ENCODE peak calls at places on chromosomes 6 and 20, in seven cellular contexts. A, B, T, D, N, J and W are unnamed samples. For H3K27me3, the result is how much of the 10 kb centered on the place peaks cover.

GRCh38 chr6:169752074-169752623 is 727 bp downstream of the ERMARD start:
- DNase-seq in A (no peak), B (peak), N (peak), J (no peak), D (peak), T (no peak), W (peak)

GRCh38 chr20:54069501-54069971 is 858 bp downstream of the BCAS1 start:
- DNase-seq in J (no peak), A (no peak), N (no peak), T (peak), B (peak), D (no peak), W (no peak)

GRCh38 chr20:4006640-4007039 is 8.7 kb downstream of the RNF24 start:
- DNase-seq in B (no peak), A (no peak), J (no peak), N (peak), T (no peak), D (no peak), W (no peak)

GRCh38 chr6:99334526-99335127 is 14.8 kb downstream of the FAXC start:
- DNase-seq in T (no peak), N (peak), B (peak), D (no peak), A (peak), J (no peak), W (peak)

GRCh38 chr6:137013738-137014602 is 30.8 kb downstream of the IL20RA start:
- DNase-seq in J (peak), A (peak), T (no peak), B (no peak), N (peak), D (no peak), W (peak)

GRCh38 chr6:32244270-32244669 is 20.4 kb upstream of the NOTCH4 start:
- DNase-seq in A (no peak), B (no peak), D (no peak), J (no peak), N (no peak), T (no peak), W (no peak)

GRCh38 chr6:84182001-84182400 is 45.4 kb downstream of the CEP162 start:
- DNase-seq in N (no peak), B (no peak), D (no peak), A (no peak), T (no peak), J (no peak), W (no peak)

GRCh38 chr6:52362443-52363221 is 681 bp downstream of the PAQR8 start:
- DNase-seq in J (no peak), T (peak), B (peak), A (no peak), N (peak), D (peak), W (peak)

GRCh38 chr6:168690271-168690670 is 249.3 kb downstream of the SMOC2 start:
- DNase-seq in B (no peak), A (no peak), N (no peak), T (no peak), D (no peak), J (no peak), W (no peak)

GRCh38 chr20:23362392-23363256 is 642 bp downstream of the GZF1 start:
- DNase-seq in A (peak), B (no peak), N (peak), D (no peak), J (peak), T (no peak), W (peak)

GRCh38 chr6:10425973-10426780 is 11.3 kb upstream of the TFAP2A start:
- DNase-seq in B (peak), A (no peak), D (no peak), J (peak), N (peak), T (peak), W (peak)

GRCh38 chr6:129659590-129660345 is 50.2 kb downstream of the ARHGAP18 start:
- DNase-seq in D (no peak), N (peak), A (peak), J (peak), T (no peak), B (no peak), W (peak)

GRCh38 chr6:151716446-151717047 is 90.9 kb upstream of the ESR1 start:
- DNase-seq in D (no peak), T (peak), B (peak), N (no peak), J (no peak), A (no peak), W (peak)

GRCh38 chr6:161000632-161001031 is 9.1 kb downstream of the MAP3K4 start:
- DNase-seq in J (no peak), T (no peak), N (no peak), D (no peak), B (no peak), A (no peak), W (no peak)

GRCh38 chr6:107591346-107591745 is 101.4 kb downstream of the SOBP start:
- DNase-seq in D (no peak), A (no peak), N (no peak), T (no peak), B (no peak), J (no peak), W (no peak)
- H3K23ac ChIP-seq in D (no peak), A (no peak), N (no peak), T (no peak), B (no peak), J (no peak), W (no peak)

DNA sequence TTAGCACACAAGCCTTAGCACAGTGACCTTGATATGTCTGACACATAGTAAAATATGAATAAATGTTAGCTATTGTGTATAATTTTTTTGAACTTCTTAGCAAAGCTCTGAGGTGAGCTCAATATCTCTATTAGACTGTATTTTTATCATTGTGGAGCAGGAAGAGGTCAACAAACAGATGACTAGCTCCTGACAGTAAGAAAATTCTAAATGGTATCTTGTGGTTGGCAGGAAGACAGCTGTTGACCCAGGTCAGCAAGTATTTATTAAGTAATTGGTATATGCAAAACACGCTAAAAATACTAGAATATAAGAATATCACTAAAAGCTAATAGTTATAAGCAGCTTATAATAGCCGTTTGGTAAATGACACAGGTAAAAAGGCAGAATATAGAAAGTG is 77.5 kb upstream of the MARCKS start:
- DNase-seq in T (no peak), B (no peak), A (no peak), J (no peak), N (no peak), D (no peak), W (no peak)
- H3K27me3 ChIP-seq in T (under half), B (under half), A (under half), J (under half), N (under half), D (under half), W (under half)

GRCh38 chr6:3592371-3592941 is 135.6 kb upstream of the SLC22A23 start:
- DNase-seq in N (peak), T (no peak), D (no peak), B (no peak), A (peak), J (peak), W (no peak)

GRCh38 chr6:3593161-3593560 is 136.3 kb upstream of the SLC22A23 start:
- DNase-seq in A (no peak), D (no peak), N (no peak), T (no peak), B (no peak), J (no peak), W (no peak)

GRCh38 chr6:3587660-3588059 is 130.8 kb upstream of the SLC22A23 start:
- DNase-seq in D (no peak), B (no peak), N (no peak), T (no peak), J (peak), A (no peak), W (no peak)

GRCh38 chr6:3594196-3594595 is 137.3 kb upstream of the SLC22A23 start:
- DNase-seq in J (no peak), D (no peak), A (no peak), T (no peak), B (no peak), N (no peak), W (no peak)

DNA sequence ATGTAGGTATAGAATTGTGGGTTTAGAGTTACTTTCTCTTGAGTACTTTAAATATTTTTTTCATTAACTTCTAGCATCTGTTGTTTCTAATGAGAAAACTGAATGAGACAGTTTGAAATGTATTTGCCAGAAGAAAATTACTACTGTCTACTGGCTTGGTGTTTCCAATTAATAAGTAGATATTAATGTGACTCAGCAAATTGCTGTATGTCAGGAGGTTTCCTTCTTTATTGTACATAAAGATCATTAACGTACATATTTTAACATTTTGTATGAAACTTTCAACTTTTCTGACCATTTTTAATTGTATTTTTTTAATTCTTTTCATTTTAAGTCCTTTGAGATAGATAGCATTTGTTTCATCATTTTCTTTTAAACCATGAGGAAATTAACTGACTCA is 135.1 kb upstream of the SLC22A23 start:
- DNase-seq in B (no peak), D (no peak), T (no peak), A (no peak), J (no peak), N (no peak), W (no peak)
- H3K23ac ChIP-seq in B (no peak), D (no peak), T (no peak), A (no peak), J (no peak), N (no peak), W (no peak)

GRCh38 chr20:58264271-58264670 is 35.8 kb upstream of the ANKRD60 start:
- DNase-seq in A (no peak), N (no peak), J (no peak), D (no peak), T (no peak), B (no peak), W (no peak)
- H3K27me3 ChIP-seq in A (under half), N (under half), J (under half), D (under half), T (under half), B (under half), W (under half)

DNA sequence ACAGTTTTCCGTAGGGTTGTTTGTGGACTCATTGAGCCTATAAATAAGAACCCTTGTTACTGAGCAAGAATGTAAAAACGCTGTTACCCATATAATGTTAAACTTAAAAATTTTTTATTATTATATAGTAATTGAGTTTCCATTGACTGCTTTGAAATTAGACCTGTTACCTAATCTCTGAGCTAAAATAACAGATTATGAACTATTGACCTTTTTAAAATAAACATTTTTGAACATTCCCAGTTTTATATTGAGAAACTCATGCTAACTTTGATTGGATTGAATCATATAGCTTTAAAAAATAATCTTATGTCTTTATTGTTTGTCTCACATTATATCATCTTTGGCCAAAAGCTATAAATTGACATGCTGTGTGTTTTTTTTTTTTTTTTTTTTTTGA is 95.5 kb downstream of the CD2AP start:
- DNase-seq in A (no peak), N (no peak), B (no peak), T (no peak), D (no peak), J (no peak), W (no peak)
- H3K23ac ChIP-seq in A (no peak), N (no peak), B (no peak), T (no peak), D (no peak), J (no peak), W (no peak)

DNA sequence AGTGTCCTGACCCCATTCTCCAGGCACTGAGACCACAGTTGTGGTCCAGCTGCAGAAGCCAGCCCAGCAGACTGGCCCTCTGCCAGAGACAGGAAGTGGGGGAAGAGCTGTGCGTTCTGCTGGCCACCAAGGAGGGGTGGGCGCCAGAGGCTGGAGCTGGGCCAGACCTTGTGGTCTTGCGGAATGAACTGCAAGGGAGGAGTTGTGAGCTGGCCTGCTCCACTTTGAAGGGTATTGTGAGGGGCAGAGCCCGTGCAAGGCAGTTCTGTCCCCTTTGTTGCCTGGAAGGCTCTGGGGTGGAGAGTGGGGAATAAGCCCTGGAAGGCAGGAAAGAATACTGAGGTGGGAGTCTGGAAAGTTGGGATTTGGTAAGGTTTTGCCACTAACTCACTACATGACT is 3.6 kb upstream of the MDFI start:
- DNase-seq in A (no peak), T (no peak), D (no peak), N (peak), B (peak), J (no peak), W (peak)
- H3K27me3 ChIP-seq in A (half or more), T (under half), D (under half), N (under half), B (under half), J (under half), W (under half)

GRCh38 chr6:154201708-154202107 is 154.9 kb downstream of the IPCEF1 start:
- DNase-seq in D (no peak), B (no peak), J (no peak), A (no peak), T (no peak), N (no peak), W (no peak)

GRCh38 chr6:154197176-154197850 is 158.3 kb downstream of the OPRM1 start:
- DNase-seq in D (no peak), T (no peak), A (peak), B (no peak), J (no peak), N (peak), W (no peak)

GRCh38 chr6:154206984-154207383 is 149.6 kb downstream of the IPCEF1 start:
- DNase-seq in D (no peak), A (no peak), T (no peak), B (no peak), J (no peak), N (no peak), W (no peak)

GRCh38 chr6:154202334-154202733 is 154.3 kb downstream of the IPCEF1 start:
- DNase-seq in T (no peak), D (no peak), J (no peak), A (no peak), B (no peak), N (no peak), W (no peak)
- H3K23ac ChIP-seq in T (no peak), D (no peak), J (no peak), A (no peak), B (no peak), N (no peak), W (no peak)

GRCh38 chr6:7721654-7722053 is 4.2 kb upstream of the BMP6 start:
- DNase-seq in T (no peak), D (no peak), J (no peak), A (peak), B (no peak), N (peak), W (no peak)
- H3K27me3 ChIP-seq in T (under half), D (half or more), J (under half), A (under half), B (under half), N (under half), W (under half)

DNA sequence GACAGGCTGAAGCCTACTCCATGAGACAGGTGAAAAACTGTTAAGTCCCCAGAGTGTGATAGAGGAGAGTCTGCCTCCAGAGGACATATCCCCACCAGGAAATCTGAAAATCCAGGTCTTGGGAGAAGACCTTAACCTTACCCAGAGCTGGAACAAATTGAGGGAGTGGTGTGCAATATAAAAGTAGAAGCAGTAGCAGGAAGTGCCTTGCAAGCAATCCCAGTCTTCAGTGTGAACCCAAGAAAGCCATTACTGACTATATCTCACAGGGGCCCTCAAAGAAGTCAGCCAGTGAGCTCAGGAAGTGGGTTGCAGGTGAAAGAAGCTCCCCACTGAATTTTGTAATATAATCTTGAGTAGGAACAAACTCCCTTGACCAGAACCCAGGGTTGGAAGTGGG is 41.9 kb upstream of the PKIB start:
- DNase-seq in T (no peak), A (no peak), J (no peak), N (no peak), D (no peak), B (no peak), W (no peak)
- H3K23ac ChIP-seq in T (no peak), A (no peak), J (no peak), N (no peak), D (no peak), B (no peak), W (no peak)

GRCh38 chr6:40754481-40755045 is 167.4 kb upstream of the LRFN2 start:
- DNase-seq in B (peak), T (peak), N (no peak), A (no peak), D (no peak), J (no peak), W (no peak)
- H3K27me3 ChIP-seq in B (under half), T (under half), N (half or more), A (under half), D (under half), J (under half), W (under half)